ENCODE peak calls at places on chromosomes 16 and 17, in ten cellular contexts. R, U, B, T, E, A, L, V, F and X are unnamed samples.

GRCh38 chr17:36657763-36658490 is 56.5 kb downstream of the MRM1 start:
- DNase-seq in E (no peak), A (no peak), T (no peak), U (peak; percentile 44), V (no peak), L (peak; percentile 45), F (no peak), B (no peak), R (peak; percentile 39), X (no peak)

GRCh38 chr16:57270221-57271062 is 14.0 kb downstream of the PLLP start:
- DNase-seq in F (no peak), V (no peak), A (peak; percentile 89), E (peak; percentile 25), U (no peak), R (peak; percentile 15), L (no peak), T (no peak), B (no peak), X (peak; percentile 41)

GRCh38 chr16:81456523-81457325 is 12.1 kb downstream of the CMIP start:
- DNase-seq in L (no peak), A (no peak), V (no peak), B (no peak), E (no peak), R (no peak), F (no peak), T (no peak), U (no peak), X (peak; percentile 87)

GRCh38 chr16:86579268-86580062 is 1.1 kb downstream of the FOXL1 start:
- DNase-seq in B (no peak), V (no peak), T (no peak), E (peak; percentile 64), R (no peak), F (no peak), U (no peak), L (no peak), A (no peak), X (no peak)

GRCh38 chr16:56320081-56320480 is 105.3 kb downstream of the AMFR start:
- DNase-seq in A (no peak), E (peak; percentile 51), T (no peak), V (no peak), F (no peak), U (no peak), L (no peak), R (no peak), B (no peak), X (no peak)

GRCh38 chr16:78461496-78461938 is 362.1 kb downstream of the WWOX start:
- DNase-seq in U (no peak), A (no peak), T (no peak), B (no peak), F (no peak), V (no peak), E (no peak), L (no peak), R (no peak), X (no peak)

GRCh38 chr17:2238432-2239169 is 65.0 kb downstream of the SMG6 start:
- DNase-seq in L (peak; percentile 65), V (no peak), R (peak; percentile 68), E (no peak), T (no peak), B (no peak), U (no peak), A (peak; percentile 48), F (no peak), X (no peak)

GRCh38 chr16:76541062-76541461 is 263.9 kb downstream of the CNTNAP4 start:
- DNase-seq in U (no peak), B (no peak), L (no peak), F (no peak), V (no peak), A (no peak), R (no peak), T (no peak), E (no peak), X (no peak)

GRCh38 chr17:7839199-7839889 is 5.3 kb downstream of the KDM6B start:
- DNase-seq in F (no peak), T (no peak), R (no peak), B (no peak), U (no peak), L (no peak), A (no peak), E (no peak), V (no peak), X (peak; percentile 90)

GRCh38 chr16:48365030-48365600 is 20.1 kb downstream of the SIAH1 start:
- DNase-seq in L (no peak), U (no peak), T (no peak), A (no peak), R (no peak), F (no peak), B (no peak), E (no peak), V (no peak), X (no peak)

GRCh38 chr17:78130439-78131101 is at the start of gene TMC8:
- DNase-seq in V (no peak), R (peak; percentile 69), E (peak; percentile 67), A (peak; percentile 29), L (peak; percentile 80), F (no peak), U (no peak), T (peak; percentile 65), B (no peak), X (no peak)